ENCODE peak calls at places on chromosomes 12 and 14, in nine cellular contexts. One of them, this sample, is unnamed.

GRCh38 chr12:61891632-61892031 is 368.6 kb upstream of the USP15 start:
- DNase-seq in tibial artery: no peak
- DNase-seq in CD8-positive, alpha-beta T cell: no peak
- DNase-seq in prostate gland: no peak
- DNase-seq in fibroblast of lung: no peak
- DNase-seq in neural progenitor cell: no peak
- DNase-seq in Panc1: no peak
- DNase-seq in psoas muscle: no peak
- DNase-seq in AG09309: no peak
- DNase-seq in this sample: no peak

GRCh38 chr14:85519661-85520305 is 10.2 kb upstream of the FLRT2 start:
- DNase-seq in AG09309: no peak
- DNase-seq in neural progenitor cell: no peak
- DNase-seq in psoas muscle: no peak
- DNase-seq in prostate gland: no peak
- DNase-seq in CD8-positive, alpha-beta T cell: no peak
- DNase-seq in Panc1: no peak
- DNase-seq in fibroblast of lung: no peak
- DNase-seq in tibial artery: no peak
- DNase-seq in this sample: no peak

GRCh38 chr14:92258934-92259333 is 64.0 kb upstream of the SLC24A4 start:
- DNase-seq in AG09309: no peak
- DNase-seq in tibial artery: no peak
- DNase-seq in prostate gland: no peak
- DNase-seq in neural progenitor cell: no peak
- DNase-seq in psoas muscle: no peak
- DNase-seq in CD8-positive, alpha-beta T cell: no peak
- DNase-seq in fibroblast of lung: no peak
- DNase-seq in Panc1: no peak
- DNase-seq in this sample: no peak

GRCh38 chr12:83826112-83826511 is 1086.5 kb downstream of the SLC6A15 start:
- DNase-seq in Panc1: peak; percentile 15
- DNase-seq in tibial artery: no peak
- DNase-seq in neural progenitor cell: peak; percentile 55
- DNase-seq in AG09309: no peak
- DNase-seq in fibroblast of lung: peak; percentile 49
- DNase-seq in prostate gland: no peak
- DNase-seq in psoas muscle: no peak
- DNase-seq in CD8-positive, alpha-beta T cell: no peak
- DNase-seq in this sample: no peak

GRCh38 chr12:115305275-115305674 is 621.3 kb upstream of the TBX3 start:
- DNase-seq in fibroblast of lung: no peak
- DNase-seq in psoas muscle: no peak
- DNase-seq in prostate gland: no peak
- DNase-seq in tibial artery: no peak
- DNase-seq in neural progenitor cell: no peak
- DNase-seq in AG09309: no peak
- DNase-seq in Panc1: no peak
- DNase-seq in CD8-positive, alpha-beta T cell: no peak
- DNase-seq in this sample: no peak

GRCh38 chr14:100641274-100641860 is 54.1 kb upstream of the BEGAIN start:
- DNase-seq in AG09309: no peak
- DNase-seq in Panc1: no peak
- DNase-seq in prostate gland: no peak
- DNase-seq in neural progenitor cell: no peak
- DNase-seq in fibroblast of lung: no peak
- DNase-seq in CD8-positive, alpha-beta T cell: no peak
- DNase-seq in tibial artery: no peak
- DNase-seq in psoas muscle: no peak
- DNase-seq in this sample: peak; percentile 41

GRCh38 chr14:99261916-99262787 is 9.8 kb downstream of the BCL11B start:
- DNase-seq in neural progenitor cell: no peak
- DNase-seq in psoas muscle: no peak
- DNase-seq in tibial artery: no peak
- DNase-seq in prostate gland: no peak
- DNase-seq in fibroblast of lung: no peak
- DNase-seq in CD8-positive, alpha-beta T cell: peak; percentile 85
- DNase-seq in AG09309: no peak
- DNase-seq in Panc1: no peak
- DNase-seq in this sample: peak; percentile 73

GRCh38 chr14:104115691-104116543 is 22.5 kb upstream of the KIF26A start:
- DNase-seq in neural progenitor cell: no peak
- DNase-seq in Panc1: no peak
- DNase-seq in AG09309: no peak
- DNase-seq in tibial artery: no peak
- DNase-seq in fibroblast of lung: no peak
- DNase-seq in prostate gland: peak; percentile 36
- DNase-seq in psoas muscle: peak; percentile 49
- DNase-seq in CD8-positive, alpha-beta T cell: no peak
- DNase-seq in this sample: peak; percentile 69

GRCh38 chr12:118827047-118827446 is 154.3 kb upstream of the SRRM4 start:
- DNase-seq in psoas muscle: no peak
- DNase-seq in prostate gland: no peak
- DNase-seq in CD8-positive, alpha-beta T cell: no peak
- DNase-seq in Panc1: no peak
- DNase-seq in tibial artery: no peak
- DNase-seq in fibroblast of lung: no peak
- DNase-seq in AG09309: no peak
- DNase-seq in neural progenitor cell: no peak
- DNase-seq in this sample: no peak

GRCh38 chr12:43980627-43981191 is 144.8 kb downstream of the TMEM117 start:
- DNase-seq in fibroblast of lung: no peak
- DNase-seq in prostate gland: no peak
- DNase-seq in AG09309: no peak
- DNase-seq in CD8-positive, alpha-beta T cell: no peak
- DNase-seq in tibial artery: no peak
- DNase-seq in psoas muscle: no peak
- DNase-seq in Panc1: no peak
- DNase-seq in neural progenitor cell: no peak
- DNase-seq in this sample: no peak

GRCh38 chr12:78290606-78291345 is 460.1 kb downstream of the NAV3 start:
- DNase-seq in neural progenitor cell: no peak
- DNase-seq in Panc1: no peak
- DNase-seq in fibroblast of lung: peak; percentile 97
- DNase-seq in AG09309: peak; percentile 31
- DNase-seq in psoas muscle: no peak
- DNase-seq in prostate gland: no peak
- DNase-seq in tibial artery: no peak
- DNase-seq in CD8-positive, alpha-beta T cell: no peak
- DNase-seq in this sample: no peak

GRCh38 chr14:35342160-35343010 is 50.2 kb downstream of the PSMA6 start:
- DNase-seq in Panc1: no peak
- DNase-seq in fibroblast of lung: peak; percentile 76
- DNase-seq in CD8-positive, alpha-beta T cell: no peak
- DNase-seq in prostate gland: peak; percentile 69
- DNase-seq in AG09309: no peak
- DNase-seq in neural progenitor cell: no peak
- DNase-seq in tibial artery: peak; percentile 84
- DNase-seq in psoas muscle: peak; percentile 92
- DNase-seq in this sample: no peak

GRCh38 chr12:93156091-93156490 is 221.6 kb upstream of the NUDT4 start:
- DNase-seq in tibial artery: no peak
- DNase-seq in Panc1: no peak
- DNase-seq in prostate gland: peak; percentile 77
- DNase-seq in psoas muscle: no peak
- DNase-seq in neural progenitor cell: no peak
- DNase-seq in fibroblast of lung: no peak
- DNase-seq in CD8-positive, alpha-beta T cell: no peak
- DNase-seq in AG09309: no peak
- DNase-seq in this sample: peak; percentile 37

GRCh38 chr14:71616013-71616412 is 316.2 kb upstream of the RGS6 start:
- DNase-seq in prostate gland: no peak
- DNase-seq in psoas muscle: no peak
- DNase-seq in Panc1: no peak
- DNase-seq in tibial artery: no peak
- DNase-seq in CD8-positive, alpha-beta T cell: no peak
- DNase-seq in AG09309: no peak
- DNase-seq in fibroblast of lung: no peak
- DNase-seq in neural progenitor cell: no peak
- DNase-seq in this sample: no peak

GRCh38 chr14:56205906-56206305 is 87.7 kb downstream of the PELI2 start:
- DNase-seq in psoas muscle: no peak
- DNase-seq in Panc1: no peak
- DNase-seq in prostate gland: no peak
- DNase-seq in neural progenitor cell: no peak
- DNase-seq in AG09309: no peak
- DNase-seq in fibroblast of lung: no peak
- DNase-seq in tibial artery: no peak
- DNase-seq in CD8-positive, alpha-beta T cell: no peak
- DNase-seq in this sample: no peak

GRCh38 chr12:123891516-123892179 is 81.0 kb downstream of the CCDC92 start:
- DNase-seq in prostate gland: no peak
- DNase-seq in CD8-positive, alpha-beta T cell: no peak
- DNase-seq in psoas muscle: peak; percentile 27
- DNase-seq in fibroblast of lung: no peak
- DNase-seq in AG09309: no peak
- DNase-seq in neural progenitor cell: peak; percentile 15
- DNase-seq in tibial artery: no peak
- DNase-seq in Panc1: no peak
- DNase-seq in this sample: no peak

GRCh38 chr14:28759658-28760313 is 6.8 kb upstream of the FOXG1 start:
- DNase-seq in psoas muscle: no peak
- DNase-seq in CD8-positive, alpha-beta T cell: no peak
- DNase-seq in tibial artery: no peak
- DNase-seq in fibroblast of lung: no peak
- DNase-seq in Panc1: no peak
- DNase-seq in AG09309: no peak
- DNase-seq in prostate gland: no peak
- DNase-seq in neural progenitor cell: peak; percentile 76
- DNase-seq in this sample: no peak

DNA sequence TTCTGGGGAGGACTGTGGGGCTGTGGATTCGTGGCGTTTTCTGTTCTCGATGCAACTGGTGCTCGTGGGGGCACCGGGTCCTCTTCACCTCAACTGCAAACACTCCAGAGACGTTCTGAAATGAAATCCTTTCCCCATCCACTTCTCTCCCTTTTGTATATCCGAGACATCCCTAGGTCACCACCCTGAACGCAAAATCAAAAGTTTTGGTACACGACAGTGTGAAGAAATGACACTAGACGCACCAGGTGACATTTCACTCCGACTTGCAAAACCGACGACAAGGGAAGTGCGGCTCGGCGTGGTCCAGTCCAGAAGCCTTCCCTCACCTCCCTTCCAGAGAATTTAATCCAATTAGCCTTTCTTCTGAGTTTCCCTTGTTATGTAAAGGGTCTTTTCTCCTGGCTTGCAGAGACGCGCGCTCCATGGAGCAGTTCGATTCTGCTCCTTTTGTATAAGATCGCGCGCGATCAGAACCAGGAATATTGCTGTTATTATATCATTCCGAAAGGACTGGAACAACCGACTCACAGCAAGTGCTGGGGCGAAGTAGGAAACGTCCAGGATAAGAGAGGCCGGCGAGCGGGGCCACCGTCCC is 2.5 kb downstream of the RFX4 start:
- DNase-seq in prostate gland: no peak
- DNase-seq in psoas muscle: no peak
- DNase-seq in Panc1: no peak
- DNase-seq in fibroblast of lung: no peak
- DNase-seq in AG09309: no peak
- DNase-seq in tibial artery: no peak
- DNase-seq in neural progenitor cell: peak; percentile 82
- DNase-seq in CD8-positive, alpha-beta T cell: no peak
- DNase-seq in this sample: no peak
- H3K4me3 ChIP-seq in prostate gland: no peak overlapping the region
- H3K4me3 ChIP-seq in psoas muscle: peak overlapping the region; percentile 51
- H3K4me3 ChIP-seq in Panc1: no peak overlapping the region
- H3K4me3 ChIP-seq in fibroblast of lung: no peak overlapping the region
- H3K4me3 ChIP-seq in AG09309: no peak overlapping the region
- H3K4me3 ChIP-seq in tibial artery: no peak overlapping the region
- H3K4me3 ChIP-seq in neural progenitor cell: peak overlapping the region; percentile 49
- H3K4me3 ChIP-seq in CD8-positive, alpha-beta T cell: no peak overlapping the region
- H3K4me3 ChIP-seq in this sample: no peak overlapping the region

GRCh38 chr14:22375321-22375930 is 213.6 kb downstream of the DAD1 start:
- DNase-seq in Panc1: peak; percentile 33
- DNase-seq in psoas muscle: no peak
- DNase-seq in prostate gland: no peak
- DNase-seq in tibial artery: no peak
- DNase-seq in fibroblast of lung: peak; percentile 66
- DNase-seq in CD8-positive, alpha-beta T cell: no peak
- DNase-seq in AG09309: no peak
- DNase-seq in neural progenitor cell: peak; percentile 67
- DNase-seq in this sample: no peak
- TF ChIP-seq CTCF in Panc1: peak; percentile 59
- TF ChIP-seq CTCF in psoas muscle: peak; percentile 44
- TF ChIP-seq CTCF in prostate gland: peak; percentile 66
- TF ChIP-seq CTCF in tibial artery: peak; percentile 53
- TF ChIP-seq CTCF in fibroblast of lung: peak; percentile 62
- TF ChIP-seq CTCF in CD8-positive, alpha-beta T cell: no peak
- TF ChIP-seq CTCF in AG09309: peak; percentile 53
- TF ChIP-seq CTCF in neural progenitor cell: peak; percentile 77
- TF ChIP-seq CTCF in this sample: no peak

GRCh38 chr14:51653096-51653814 is 1.5 kb downstream of the FRMD6 start:
- DNase-seq in neural progenitor cell: peak; percentile 53
- DNase-seq in AG09309: no peak
- DNase-seq in fibroblast of lung: peak; percentile 89
- DNase-seq in CD8-positive, alpha-beta T cell: no peak
- DNase-seq in Panc1: peak; percentile 54
- DNase-seq in prostate gland: no peak
- DNase-seq in psoas muscle: no peak
- DNase-seq in tibial artery: no peak
- DNase-seq in this sample: no peak

GRCh38 chr14:51650721-51651387 is 856 bp upstream of the FRMD6 start:
- DNase-seq in AG09309: no peak
- DNase-seq in Panc1: no peak
- DNase-seq in tibial artery: peak; percentile 22
- DNase-seq in neural progenitor cell: peak; percentile 66
- DNase-seq in fibroblast of lung: no peak
- DNase-seq in psoas muscle: peak; percentile 58
- DNase-seq in CD8-positive, alpha-beta T cell: no peak
- DNase-seq in prostate gland: peak; percentile 10
- DNase-seq in this sample: peak; percentile 50

GRCh38 chr14:51653855-51654548 is 2.3 kb downstream of the FRMD6 start:
- DNase-seq in neural progenitor cell: no peak
- DNase-seq in prostate gland: no peak
- DNase-seq in Panc1: no peak
- DNase-seq in CD8-positive, alpha-beta T cell: no peak
- DNase-seq in tibial artery: no peak
- DNase-seq in psoas muscle: no peak
- DNase-seq in AG09309: no peak
- DNase-seq in fibroblast of lung: no peak
- DNase-seq in this sample: no peak

GRCh38 chr14:51652168-51653095 is 722 bp downstream of the FRMD6 start:
- DNase-seq in tibial artery: peak; percentile 37
- DNase-seq in fibroblast of lung: no peak
- DNase-seq in AG09309: no peak
- DNase-seq in neural progenitor cell: peak; percentile 73
- DNase-seq in CD8-positive, alpha-beta T cell: no peak
- DNase-seq in prostate gland: peak; percentile 40
- DNase-seq in Panc1: no peak
- DNase-seq in psoas muscle: peak; percentile 68
- DNase-seq in this sample: no peak

GRCh38 chr14:51651388-51652167 is at the start of gene FRMD6:
- DNase-seq in AG09309: peak; percentile 67
- DNase-seq in fibroblast of lung: peak; percentile 87
- DNase-seq in neural progenitor cell: peak; percentile 97
- DNase-seq in prostate gland: peak; percentile 83
- DNase-seq in CD8-positive, alpha-beta T cell: peak; percentile 76
- DNase-seq in tibial artery: peak; percentile 83
- DNase-seq in Panc1: no peak
- DNase-seq in psoas muscle: peak; percentile 94
- DNase-seq in this sample: peak; percentile 88
- H3K4me3 ChIP-seq in AG09309: peak within 1 kb of the TSS; percentile 87
- H3K4me3 ChIP-seq in fibroblast of lung: peak within 1 kb of the TSS; percentile 72
- H3K4me3 ChIP-seq in neural progenitor cell: peak within 1 kb of the TSS; percentile 80
- H3K4me3 ChIP-seq in prostate gland: peak within 1 kb of the TSS; percentile 83
- H3K4me3 ChIP-seq in CD8-positive, alpha-beta T cell: peak within 1 kb of the TSS; percentile 87
- H3K4me3 ChIP-seq in tibial artery: peak within 1 kb of the TSS; percentile 96
- H3K4me3 ChIP-seq in Panc1: peak within 1 kb of the TSS; percentile 82
- H3K4me3 ChIP-seq in psoas muscle: peak within 1 kb of the TSS; percentile 86
- H3K4me3 ChIP-seq in this sample: peak within 1 kb of the TSS; percentile 62

GRCh38 chr12:110301065-110301806 is 20.2 kb downstream of the ATP2A2 start:
- DNase-seq in tibial artery: no peak
- DNase-seq in Panc1: no peak
- DNase-seq in prostate gland: no peak
- DNase-seq in psoas muscle: no peak
- DNase-seq in AG09309: no peak
- DNase-seq in neural progenitor cell: no peak
- DNase-seq in fibroblast of lung: no peak
- DNase-seq in CD8-positive, alpha-beta T cell: no peak
- DNase-seq in this sample: no peak
- TF ChIP-seq CTCF in tibial artery: no peak
- TF ChIP-seq CTCF in Panc1: no peak
- TF ChIP-seq CTCF in prostate gland: no peak
- TF ChIP-seq CTCF in psoas muscle: no peak
- TF ChIP-seq CTCF in AG09309: no peak
- TF ChIP-seq CTCF in neural progenitor cell: no peak
- TF ChIP-seq CTCF in fibroblast of lung: no peak
- TF ChIP-seq CTCF in CD8-positive, alpha-beta T cell: no peak
- TF ChIP-seq CTCF in this sample: no peak